ENCODE peak calls at places on chromosome 20, in four cellular contexts. K is activated effector memory CD4-positive, alpha-beta T cell treated with anti-CD3 and anti-CD28 coated beads, Interleukin-2, amount 50 U/mL, for 16 hours; I is activated B cell treated with CpG ODN at 0.5 μM for 24 hours; F is LoVo. Y is an unnamed sample.

GRCh38 chr20:2136275-2136674 is 34.6 kb downstream of the STK35 start:
- DNase-seq in K (no peak), I (no peak), F (no peak), Y (no peak)

GRCh38 chr20:55615818-55616217 is 389.5 kb downstream of the CBLN4 start:
- DNase-seq in K (no peak), I (no peak), F (no peak), Y (no peak)

GRCh38 chr20:34369265-34369664 is 6.2 kb downstream of the ITCH start:
- DNase-seq in K (no peak), I (no peak), F (no peak), Y (no peak)

GRCh38 chr20:51660741-51661608 is 107.2 kb downstream of the ATP9A start:
- DNase-seq in K (no peak), I (no peak), F (peak), Y (no peak)

GRCh38 chr20:35058184-35058583 is 34.4 kb downstream of the TRPC4AP start:
- DNase-seq in K (no peak), I (no peak), F (no peak), Y (no peak)

GRCh38 chr20:46964299-46965123 is 69.9 kb downstream of the EYA2 start:
- DNase-seq in K (no peak), I (no peak), F (no peak), Y (no peak)

GRCh38 chr20:19782669-19783068 is 24.6 kb downstream of the RIN2 start:
- DNase-seq in K (no peak), I (no peak), F (no peak), Y (no peak)

GRCh38 chr20:32130352-32130751 is 20.8 kb downstream of the TM9SF4 start:
- DNase-seq in K (no peak), I (no peak), F (no peak), Y (no peak)

GRCh38 chr20:46139243-46139889 is 21.3 kb downstream of the CD40 start:
- DNase-seq in K (no peak), I (no peak), F (no peak), Y (no peak)

GRCh38 chr20:6519556-6519955 is 247.9 kb upstream of the BMP2 start:
- DNase-seq in K (no peak), I (no peak), F (peak), Y (no peak)

GRCh38 chr20:35007891-35008290 is 52.2 kb downstream of the MYH7B start:
- DNase-seq in K (peak), I (no peak), F (no peak), Y (no peak)